ENCODE peak calls at places on chromosome 19, in eight cellular contexts. V, L, X, D, Z, Y, K and F are unnamed samples.

GRCh38 chr19:46428278-46429141 is at the start of gene PNMA8C:
- DNase-seq in V (peak; percentile 50), L (no peak), X (peak; percentile 62), D (peak; percentile 91), Z (peak; percentile 87), Y (peak; percentile 50), K (no peak), F (no peak)

GRCh38 chr19:45442408-45442926 is 18.8 kb upstream of the ERCC1 start:
- DNase-seq in V (no peak), L (no peak), X (no peak), D (no peak), Z (no peak), Y (no peak), K (no peak), F (no peak)

GRCh38 chr19:38494379-38494778 is 60.9 kb downstream of the RYR1 start:
- DNase-seq in V (no peak), L (no peak), X (no peak), D (no peak), Z (peak; percentile 74), Y (no peak), K (no peak), F (no peak)

GRCh38 chr19:35959040-35959967 is 23.1 kb downstream of the LRFN3 start:
- DNase-seq in V (peak; percentile 56), L (no peak), X (no peak), D (peak; percentile 63), Z (peak; percentile 94), Y (peak; percentile 60), K (no peak), F (no peak)

GRCh38 chr19:10848208-10848843 is at the start of gene C19orf38:
- DNase-seq in V (no peak), L (no peak), X (no peak), D (no peak), Z (no peak), Y (no peak), K (no peak), F (no peak)

GRCh38 chr19:1616396-1616795 is 11.1 kb upstream of the UQCR11 start:
- DNase-seq in V (no peak), L (no peak), X (no peak), D (no peak), Z (no peak), Y (no peak), K (no peak), F (no peak)

GRCh38 chr19:305240-306150 is 14.3 kb upstream of the PLPP2 start:
- DNase-seq in V (no peak), L (no peak), X (no peak), D (peak; percentile 29), Z (no peak), Y (no peak), K (no peak), F (no peak)

GRCh38 chr19:31039151-31039550 is 310.1 kb downstream of the TSHZ3 start:
- DNase-seq in V (no peak), L (no peak), X (no peak), D (no peak), Z (no peak), Y (no peak), K (no peak), F (no peak)

GRCh38 chr19:39381910-39382611 is 8.8 kb downstream of the PAF1 start:
- DNase-seq in V (no peak), L (no peak), X (no peak), D (no peak), Z (no peak), Y (no peak), K (no peak), F (no peak)

GRCh38 chr19:35247526-35248309 is 1.1 kb upstream of the LSR start:
- DNase-seq in V (peak; percentile 94), L (peak; percentile 80), X (no peak), D (no peak), Z (peak; percentile 94), Y (peak; percentile 93), K (peak; percentile 79), F (no peak)

GRCh38 chr19:35165200-35166058 is 10.9 kb downstream of the FXYD5 start:
- DNase-seq in V (no peak), L (no peak), X (no peak), D (no peak), Z (no peak), Y (no peak), K (peak; percentile 35), F (no peak)

GRCh38 chr19:9621156-9622037 is at the start of gene ZNF561:
- DNase-seq in V (peak; percentile 90), L (peak; percentile 95), X (peak; percentile 83), D (peak; percentile 86), Z (peak; percentile 91), Y (peak; percentile 84), K (peak; percentile 93), F (peak; percentile 65)

GRCh38 chr19:18058208-18059009 is 28.3 kb downstream of the IL12RB1 start:
- DNase-seq in V (peak; percentile 81), L (peak; percentile 94), X (peak; percentile 63), D (peak; percentile 94), Z (peak; percentile 96), Y (peak; percentile 81), K (peak; percentile 92), F (peak; percentile 50)

GRCh38 chr19:345320-345879 is 804 bp upstream of the MIER2 start:
- DNase-seq in V (no peak), L (no peak), X (no peak), D (no peak), Z (no peak), Y (no peak), K (no peak), F (no peak)

GRCh38 chr19:58361900-58362271 is 665 bp downstream of the ZNF497 start:
- DNase-seq in V (peak; percentile 57), L (no peak), X (no peak), D (peak; percentile 83), Z (peak; percentile 89), Y (peak; percentile 38), K (peak; percentile 81), F (no peak)

GRCh38 chr19:1786668-1787067 is 25.4 kb downstream of the ATP8B3 start:
- DNase-seq in V (no peak), L (no peak), X (no peak), D (no peak), Z (no peak), Y (no peak), K (no peak), F (no peak)

GRCh38 chr19:55467236-55468053 is 2.9 kb upstream of the C19orf85 start:
- DNase-seq in V (peak; percentile 75), L (no peak), X (peak; percentile 70), D (peak; percentile 90), Z (peak; percentile 95), Y (peak; percentile 75), K (no peak), F (peak; percentile 72)
- TF ChIP-seq EP300 in V (no peak), L (no peak), X (no peak), D (no peak), Z (no peak), Y (no peak), K (no peak), F (no peak)

GRCh38 chr19:33823341-33823740 is 26.7 kb downstream of the KCTD15 start:
- DNase-seq in V (no peak), L (no peak), X (no peak), D (no peak), Z (no peak), Y (no peak), K (no peak), F (no peak)
- TF ChIP-seq EP300 in V (no peak), L (no peak), X (no peak), D (no peak), Z (no peak), Y (no peak), K (no peak), F (no peak)

DNA sequence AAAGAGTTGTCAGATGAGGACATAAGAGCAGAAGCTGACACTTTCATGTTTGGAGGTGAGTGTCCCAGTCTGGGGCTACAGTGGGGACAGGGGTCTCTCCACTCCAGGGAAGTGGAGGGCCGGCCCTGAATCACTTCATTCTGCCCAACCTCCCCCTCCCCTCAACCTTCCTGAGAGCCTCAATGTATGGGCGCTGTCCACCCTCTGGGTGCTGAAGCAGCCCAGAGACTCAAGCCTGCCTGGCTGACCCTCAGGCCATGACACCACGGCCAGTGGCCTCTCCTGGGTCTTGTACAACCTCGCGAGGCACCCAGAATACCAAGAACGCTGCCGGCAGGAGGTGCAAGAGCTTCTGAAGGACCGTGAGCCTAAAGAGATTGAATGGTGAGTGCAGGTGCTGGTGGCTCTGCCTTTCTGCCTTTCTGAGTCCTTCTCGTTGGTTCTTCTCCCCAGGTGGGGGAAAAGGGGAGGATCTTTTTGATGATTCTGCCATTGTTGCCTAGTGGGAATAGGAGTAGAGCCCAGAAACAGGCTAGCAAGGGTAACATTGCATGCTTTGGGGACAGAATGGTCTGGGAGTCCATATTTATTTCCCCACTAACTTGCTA is 8.8 kb downstream of the CYP4F8 start:
- DNase-seq in V (no peak), L (no peak), X (no peak), D (no peak), Z (no peak), Y (no peak), K (no peak), F (no peak)
- TF ChIP-seq EP300 in V (no peak), L (no peak), X (no peak), D (no peak), Z (no peak), Y (no peak), K (no peak), F (no peak)

DNA sequence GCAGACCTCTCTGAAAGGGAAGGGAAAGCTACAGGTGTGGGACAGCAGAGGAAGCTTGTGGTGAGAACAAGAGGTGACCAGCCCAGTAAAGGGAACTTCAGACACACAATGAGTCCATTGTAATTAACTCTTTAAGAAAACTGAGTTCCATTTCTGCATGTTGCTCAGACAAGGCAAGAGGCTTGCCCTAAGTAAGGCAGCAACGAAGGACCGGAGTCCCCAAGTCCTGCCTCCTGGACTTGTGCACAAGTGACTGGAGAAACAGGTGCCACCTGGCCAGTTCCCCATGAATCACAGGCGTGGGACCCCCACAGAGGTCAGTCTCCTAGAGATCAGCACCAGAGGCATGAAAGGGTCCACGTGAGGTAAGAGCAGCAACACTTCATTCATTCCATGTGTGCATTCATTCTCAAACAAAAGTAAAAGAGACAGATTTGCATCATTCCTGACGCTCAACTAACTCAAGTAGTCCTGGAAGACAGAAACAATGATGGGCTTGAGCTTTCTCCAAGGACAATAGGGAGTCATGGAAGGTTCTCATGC is 14.7 kb upstream of the SIGLEC6 start:
- DNase-seq in V (no peak), L (no peak), X (no peak), D (no peak), Z (no peak), Y (no peak), K (no peak), F (no peak)
- TF ChIP-seq EP300 in V (no peak), L (no peak), X (no peak), D (no peak), Z (no peak), Y (no peak), K (no peak), F (no peak)

DNA sequence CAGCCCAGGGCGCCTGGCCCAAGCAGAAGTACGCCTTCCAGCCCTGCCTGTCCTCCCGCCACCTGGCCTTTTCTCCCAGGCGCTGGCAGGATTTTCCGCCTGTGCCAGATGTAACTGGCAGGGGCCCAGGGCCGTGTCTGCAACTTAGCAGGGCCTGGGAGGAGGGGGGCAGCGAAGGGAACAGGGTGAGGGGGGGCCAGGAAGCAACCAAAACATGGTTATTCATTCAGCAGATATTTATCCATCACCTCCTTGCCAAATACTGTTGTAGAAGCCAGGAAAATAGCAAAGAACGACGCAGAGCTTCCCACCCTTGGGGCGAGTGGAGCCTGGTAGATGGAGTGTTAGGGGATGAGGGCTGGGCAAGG is 5.6 kb downstream of the TLE6 start:
- DNase-seq in V (peak; percentile 78), L (peak; percentile 95), X (peak; percentile 82), D (peak; percentile 92), Z (peak; percentile 79), Y (peak; percentile 90), K (peak; percentile 94), F (peak; percentile 87)
- TF ChIP-seq EP300 in V (no peak), L (peak; percentile 29), X (peak; percentile 49), D (peak; percentile 71), Z (no peak), Y (no peak), K (no peak), F (peak; percentile 84)